ENCODE peak calls at places on chromosome 20, in four cellular contexts. H is mammary epithelial cell, Y is endothelial cell of umbilical vein, Z is PC-9. U is an unnamed sample. For H3K9me3, the result is how much of the 10 kb centered on the place peaks cover.

GRCh38 chr20:63317601-63318291 is 24.8 kb downstream of the COL20A1 start:
- DNase-seq in H (no peak), Z (no peak), Y (no peak), U (no peak)

GRCh38 chr20:34871320-34871926 is 1.2 kb downstream of the GGT7 start:
- DNase-seq in Y (no peak), H (no peak), Z (no peak), U (no peak)

GRCh38 chr20:58715709-58716475 is 23.3 kb downstream of the NPEPL1 start:
- DNase-seq in H (no peak), Z (no peak), Y (no peak), U (peak)

GRCh38 chr20:21100590-21101452 is 5.3 kb downstream of the LINC00237 start:
- DNase-seq in Y (peak), H (no peak), Z (no peak), U (no peak)

GRCh38 chr20:38383147-38383546 is 36.9 kb downstream of the LBP start:
- DNase-seq in Y (no peak), Z (no peak), H (no peak), U (no peak)

GRCh38 chr20:58017237-58017969 is 211.1 kb downstream of the ANKRD60 start:
- DNase-seq in Z (peak), Y (no peak), H (peak), U (no peak)

GRCh38 chr20:53399592-53400335 is 193.9 kb downstream of the ZNF217 start:
- DNase-seq in H (no peak), Z (no peak), Y (no peak), U (no peak)

GRCh38 chr20:33944914-33945313 is 48.8 kb upstream of the RALY start:
- DNase-seq in H (no peak), Z (no peak), Y (no peak), U (no peak)

GRCh38 chr20:57781901-57782300 is 72.1 kb upstream of the PMEPA1 start:
- DNase-seq in Z (no peak), Y (no peak), H (no peak), U (no peak)

GRCh38 chr20:17530716-17531536 is at the start of gene BFSP1:
- DNase-seq in Y (peak), H (peak), Z (peak), U (no peak)

GRCh38 chr20:40720826-40721225 is 31.8 kb upstream of the MAFB start:
- DNase-seq in Y (no peak), Z (no peak), H (no peak), U (no peak)

GRCh38 chr20:47136782-47137181 is 219.7 kb downstream of the ZMYND8 start:
- DNase-seq in Y (no peak), Z (no peak), H (no peak), U (no peak)

GRCh38 chr20:3492669-3493068 is 21.9 kb downstream of the ATRN start:
- DNase-seq in Z (no peak), H (no peak), Y (no peak), U (no peak)

DNA sequence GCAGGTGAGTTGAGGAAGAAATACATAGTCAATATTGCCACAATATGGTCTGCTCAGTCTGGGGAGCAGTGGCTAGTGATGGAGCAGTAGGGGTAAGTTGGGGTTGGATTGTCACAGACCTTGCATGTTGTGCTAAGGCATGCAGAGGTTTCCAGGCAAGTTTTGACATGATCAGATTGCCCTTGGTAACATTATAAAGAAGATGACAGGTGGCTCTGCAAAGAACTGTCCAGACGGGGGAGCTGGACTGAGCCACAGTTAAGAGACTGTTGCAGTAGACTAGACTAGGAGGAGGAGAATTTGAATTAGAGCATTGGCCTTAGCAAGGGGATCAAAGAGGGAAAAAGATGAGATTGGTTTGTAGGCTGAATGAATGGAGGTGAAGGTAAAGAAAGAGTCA is 23.4 kb downstream of the ATRN start:
- DNase-seq in Z (no peak), Y (no peak), H (peak), U (no peak)
- TF ChIP-seq CTCF in Z (no peak), Y (no peak), H (peak), U (no peak)

GRCh38 chr20:19944772-19945459 is 72.2 kb upstream of the NAA20 start:
- DNase-seq in Y (no peak), H (peak), Z (no peak), U (no peak)

GRCh38 chr20:19949195-19949867 is 67.8 kb upstream of the NAA20 start:
- DNase-seq in Y (no peak), Z (no peak), H (no peak), U (no peak)

GRCh38 chr20:19947611-19948264 is 69.4 kb upstream of the NAA20 start:
- DNase-seq in Z (peak), Y (no peak), H (peak), U (no peak)

GRCh38 chr20:19943021-19943659 is 74.0 kb upstream of the NAA20 start:
- DNase-seq in Y (peak), Z (no peak), H (peak), U (no peak)

DNA sequence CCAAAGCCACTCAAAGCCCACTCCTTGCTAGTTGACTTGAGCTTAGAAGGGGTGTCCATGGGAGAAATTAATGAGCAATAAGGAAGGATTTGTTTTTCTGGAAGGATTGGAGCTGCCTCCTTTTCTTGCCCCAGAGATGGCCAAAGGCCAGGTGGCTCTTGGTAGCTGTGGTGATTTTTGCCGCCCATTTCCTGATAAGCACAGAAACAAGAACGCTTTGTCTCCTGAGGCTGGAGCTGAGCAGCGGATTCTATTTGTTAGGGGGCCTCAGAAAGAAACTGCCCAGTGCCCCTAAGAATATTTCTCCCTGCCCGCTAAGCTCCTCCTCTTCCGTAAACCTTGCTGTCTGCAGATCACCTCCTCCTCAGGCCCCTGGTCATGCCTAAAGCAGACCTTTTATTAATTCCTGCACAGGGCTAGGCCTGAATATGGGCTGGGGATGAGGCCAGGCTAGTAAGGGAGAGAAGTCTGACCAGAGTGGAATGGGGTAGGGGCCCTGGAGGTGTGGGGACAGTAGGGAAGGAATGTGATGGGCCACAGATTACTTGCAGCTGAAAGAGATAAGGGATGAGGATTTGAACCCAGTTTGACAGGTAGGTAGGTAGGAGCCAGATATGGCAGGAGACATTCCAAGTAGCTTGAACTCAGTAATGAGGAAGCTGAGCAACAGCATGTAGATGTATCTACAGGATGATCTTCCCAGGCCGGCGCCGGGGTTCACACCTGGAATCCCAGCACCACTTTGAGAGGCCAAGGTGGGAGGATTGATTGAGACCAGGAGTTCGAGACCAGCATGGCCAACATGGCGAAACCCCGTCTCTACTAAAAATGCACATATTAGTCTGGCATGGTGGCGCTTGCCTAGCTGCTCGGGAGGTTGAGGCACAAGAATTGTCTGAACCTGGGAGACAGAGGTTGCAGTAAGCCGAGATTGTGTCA is 71.2 kb upstream of the NAA20 start:
- DNase-seq in Z (no peak), Y (peak), H (no peak), U (no peak)
- H2AFZ ChIP-seq in Z (no peak), Y (no peak), H (no peak), U (no peak)

GRCh38 chr20:55540013-55540412 is 465.3 kb downstream of the CBLN4 start:
- DNase-seq in Z (no peak), H (peak), Y (no peak), U (no peak)
- H3K9me3 ChIP-seq in Z (under half), H (under half), Y (under half), U (under half)

GRCh38 chr20:36712775-36713174 is 33.1 kb downstream of the NDRG3 start:
- DNase-seq in Y (no peak), Z (no peak), H (no peak), U (no peak)

GRCh38 chr20:36720510-36720909 is 25.4 kb downstream of the NDRG3 start:
- DNase-seq in Y (no peak), Z (no peak), H (no peak), U (no peak)

DNA sequence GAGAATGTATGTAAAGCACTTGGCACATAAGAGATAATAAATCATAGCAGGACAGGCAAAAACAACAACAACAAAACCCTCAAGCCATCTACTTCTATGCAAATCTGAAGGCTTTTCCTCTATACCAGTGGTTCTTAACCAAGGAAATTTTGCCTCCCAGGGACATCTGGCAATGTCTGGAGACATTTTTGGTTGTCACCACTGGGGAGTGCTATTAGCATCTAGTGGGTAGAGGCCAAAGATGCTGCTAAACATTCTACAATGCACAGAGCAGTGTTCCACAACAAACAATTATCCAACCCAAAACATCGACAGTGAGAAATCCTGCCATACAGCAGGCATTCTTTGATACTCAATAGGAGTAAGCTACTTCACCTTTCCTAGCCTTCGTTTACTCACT is 28.2 kb downstream of the NDRG3 start:
- DNase-seq in Z (no peak), Y (peak), H (no peak), U (no peak)
- TF ChIP-seq CTCF in Z (peak), Y (no peak), H (peak), U (peak)

DNA sequence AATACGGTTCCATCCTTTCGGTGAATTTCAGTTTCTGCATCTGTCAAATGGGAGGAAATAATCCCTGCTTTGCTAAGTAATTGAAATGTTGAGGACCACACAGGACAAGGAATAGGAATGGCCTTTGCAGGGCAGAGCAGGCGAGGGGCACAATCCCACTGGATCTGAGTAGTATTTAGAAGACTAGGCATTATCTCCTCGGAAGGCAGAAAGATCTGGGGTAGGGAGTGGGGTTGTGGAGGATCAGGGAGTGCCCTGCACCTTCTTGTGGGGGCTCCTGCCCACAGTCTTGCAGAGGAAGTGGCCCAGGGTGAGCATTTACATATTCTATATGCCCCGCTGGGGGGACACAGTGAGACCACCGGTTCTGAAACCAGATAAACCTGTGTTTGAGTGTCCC is 87.1 kb upstream of the SIRPA start:
- DNase-seq in H (no peak), Z (no peak), Y (no peak), U (no peak)
- H2AFZ ChIP-seq in H (no peak), Z (no peak), Y (no peak), U (no peak)

GRCh38 chr20:29874476-29875202 is 1382.8 kb upstream of the DEFB115 start:
- DNase-seq in H (no peak), Y (no peak), Z (no peak), U (no peak)

GRCh38 chr20:29878281-29878741 is 1379.2 kb upstream of the DEFB115 start:
- DNase-seq in H (no peak), Y (no peak), Z (peak), U (no peak)

GRCh38 chr20:29878777-29879442 is 1378.6 kb upstream of the DEFB115 start:
- DNase-seq in Z (no peak), Y (no peak), H (no peak), U (no peak)

GRCh38 chr20:29876911-29877285 is 1380.6 kb upstream of the DEFB115 start:
- DNase-seq in Z (no peak), H (no peak), Y (no peak), U (no peak)

DNA sequence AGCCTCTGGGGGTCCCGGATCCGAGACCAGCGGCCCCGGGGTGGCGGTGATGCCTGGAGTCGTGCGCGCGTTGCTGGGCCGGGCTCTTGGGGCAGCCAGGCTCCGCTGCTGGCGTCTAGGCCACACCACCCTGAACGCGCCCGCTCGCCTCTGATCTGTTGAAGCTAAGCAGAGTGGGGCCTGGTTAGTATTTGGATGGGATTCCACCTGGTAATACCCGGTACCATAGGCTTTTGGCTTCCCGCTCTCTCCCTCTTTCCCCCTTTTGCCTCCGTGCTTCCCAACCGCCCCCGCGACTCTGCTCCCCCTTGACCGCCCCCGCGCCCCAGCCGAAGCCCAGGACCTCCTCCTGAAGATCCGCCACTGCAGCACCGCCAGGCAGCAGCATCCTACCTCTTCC is 1383.5 kb upstream of the DEFB115 start:
- DNase-seq in Y (peak), Z (no peak), H (no peak), U (no peak)
- H3K9me3 ChIP-seq in Y (under half), Z (under half), H (under half), U (under half)

GRCh38 chr20:24676353-24676977 is 207.0 kb downstream of the SYNDIG1 start:
- DNase-seq in Y (no peak), Z (no peak), H (no peak), U (no peak)
- TF ChIP-seq CTCF in Y (no peak), Z (no peak), H (no peak), U (no peak)

U was measured in DND-41.